ENCODE peak calls at places on chromosomes 16 and 17, in five cellular contexts. E, Z, S, Y and V are unnamed samples.

GRCh38 chr16:6932871-6933390 is 399.7 kb upstream of the RBFOX1 start:
- DNase-seq in Y (no peak), Z (no peak), S (no peak), E (no peak), V (no peak)

GRCh38 chr16:49890876-49891275 is 35.0 kb upstream of the ZNF423 start:
- DNase-seq in S (peak; percentile 72), Z (no peak), Y (no peak), E (no peak), V (no peak)

GRCh38 chr16:84449156-84450140 is 55.0 kb downstream of the MEAK7 start:
- DNase-seq in E (no peak), Y (no peak), Z (no peak), S (peak; percentile 71), V (no peak)

GRCh38 chr16:75257886-75258806 is 6.7 kb upstream of the BCAR1 start:
- DNase-seq in Y (no peak), Z (no peak), S (no peak), E (no peak), V (no peak)

GRCh38 chr16:83967838-83968482 is at the start of gene NECAB2:
- DNase-seq in Z (no peak), Y (no peak), E (peak; percentile 40), S (no peak), V (no peak)

GRCh38 chr16:31569360-31569717 is 41.6 kb downstream of the AHSP start:
- DNase-seq in E (no peak), S (no peak), Y (no peak), Z (no peak), V (no peak)

GRCh38 chr17:75573994-75574393 is 13.6 kb upstream of the MYO15B start:
- DNase-seq in S (no peak), E (no peak), Y (no peak), Z (no peak), V (no peak)

GRCh38 chr16:59878479-59878878 is 1144.4 kb upstream of the GOT2 start:
- DNase-seq in S (no peak), Y (no peak), Z (no peak), E (no peak), V (no peak)

GRCh38 chr16:3458278-3458851 is 14.9 kb downstream of the NAA60 start:
- DNase-seq in E (no peak), Z (peak; percentile 64), Y (no peak), S (peak; percentile 26), V (no peak)

GRCh38 chr17:1759529-1759928 is 2.3 kb upstream of the SERPINF1 start:
- DNase-seq in Y (no peak), Z (no peak), S (no peak), E (no peak), V (no peak)

GRCh38 chr16:24499193-24499814 is 40.1 kb upstream of the RBBP6 start:
- DNase-seq in S (peak; percentile 30), Z (no peak), E (no peak), Y (peak; percentile 21), V (no peak)

GRCh38 chr16:4212207-4212933 is 29.5 kb downstream of the SRL start:
- DNase-seq in E (peak; percentile 83), S (no peak), Z (peak; percentile 90), Y (no peak), V (no peak)

GRCh38 chr17:36498155-36498554 is 11.7 kb downstream of the ZNHIT3 start:
- DNase-seq in Y (no peak), Z (no peak), S (no peak), E (no peak), V (no peak)

GRCh38 chr16:14106457-14106856 is 35.3 kb downstream of the MRTFB start:
- DNase-seq in E (no peak), Y (peak; percentile 90), Z (no peak), S (no peak), V (no peak)

GRCh38 chr16:83458612-83459011 is 349.2 kb upstream of the HSBP1 start:
- DNase-seq in Y (no peak), S (no peak), E (no peak), Z (no peak), V (peak; percentile 67)

GRCh38 chr16:3957344-3957980 is 76.9 kb upstream of the CREBBP start:
- DNase-seq in Z (no peak), Y (no peak), S (no peak), E (no peak), V (no peak)

GRCh38 chr17:19348806-19349205 is 13.7 kb downstream of the B9D1 start:
- DNase-seq in E (no peak), Y (no peak), Z (no peak), S (no peak), V (no peak)

GRCh38 chr17:75345514-75346167 is 56.4 kb upstream of the SLC25A19 start:
- DNase-seq in E (no peak), Y (no peak), Z (no peak), S (peak; percentile 37), V (no peak)

GRCh38 chr17:28956112-28956511 is 4.8 kb upstream of the PHF12 start:
- DNase-seq in Y (no peak), S (no peak), E (no peak), Z (no peak), V (no peak)

DNA sequence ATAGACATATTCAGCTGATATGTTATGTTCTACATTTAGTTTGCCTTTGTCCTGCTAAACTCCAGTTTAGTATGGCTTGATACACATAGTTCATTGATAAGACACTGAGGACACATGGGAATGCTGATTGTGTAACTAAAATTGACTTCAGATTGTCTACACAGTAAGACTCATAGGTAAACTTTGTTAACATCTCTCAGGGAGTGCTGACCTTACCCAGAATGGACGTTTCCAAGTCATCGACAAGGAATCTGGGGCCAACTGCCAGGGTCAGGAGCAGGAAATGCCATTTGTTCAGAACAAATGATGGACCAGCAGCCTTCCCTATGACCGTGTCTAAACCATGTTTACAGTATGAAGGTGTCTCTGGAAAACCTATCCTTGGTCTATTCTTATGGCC is 58.7 kb downstream of the DYNLRB2 start:
- DNase-seq in S (no peak), Z (no peak), Y (no peak), E (no peak), V (no peak)
- TF ChIP-seq CTCF in S (no peak), Z (no peak), Y (no peak), E (no peak), V (no peak)

DNA sequence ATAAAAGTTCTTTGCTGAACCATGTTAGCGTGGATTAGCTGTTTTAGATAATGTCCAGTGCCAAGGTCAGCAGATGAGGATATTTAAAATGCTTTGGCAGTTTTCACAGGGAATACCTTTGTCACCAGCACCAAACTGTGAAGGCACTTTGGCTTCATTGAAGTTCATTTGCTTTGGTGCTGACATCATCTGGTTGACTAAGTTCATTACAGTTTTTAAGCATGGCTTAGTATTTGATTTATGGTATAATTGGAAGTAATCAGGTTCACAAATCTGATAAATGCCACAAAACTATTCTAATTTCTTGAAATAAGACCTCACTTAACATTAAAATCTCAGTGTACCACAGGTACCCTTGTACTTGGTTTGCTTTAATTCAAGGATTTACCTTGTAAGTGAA is 4.3 kb downstream of the GID4 start:
- DNase-seq in E (no peak), S (no peak), Z (no peak), Y (no peak), V (no peak)
- H3K4me3 ChIP-seq in E (no peak overlapping the region), S (no peak overlapping the region), Z (no peak overlapping the region), Y (no peak overlapping the region), V (no peak overlapping the region)

GRCh38 chr16:25690563-25691143 is 1.1 kb upstream of the HS3ST4 start:
- DNase-seq in Y (no peak), Z (no peak), E (no peak), S (no peak), V (no peak)
- TF ChIP-seq CTCF in Y (no peak), Z (no peak), E (no peak), S (no peak), V (no peak)

GRCh38 chr16:87824016-87824990 is 45.0 kb downstream of the SLC7A5 start:
- DNase-seq in Z (no peak), S (no peak), Y (no peak), E (no peak), V (no peak)

GRCh38 chr16:87823146-87823929 is 46.0 kb downstream of the SLC7A5 start:
- DNase-seq in Z (no peak), Y (no peak), S (no peak), E (no peak), V (no peak)

GRCh38 chr16:87821346-87822001 is 47.8 kb downstream of the SLC7A5 start:
- DNase-seq in Y (no peak), S (no peak), Z (no peak), E (no peak), V (no peak)

GRCh38 chr16:87822002-87822390 is 47.3 kb downstream of the SLC7A5 start:
- DNase-seq in S (no peak), Y (no peak), E (no peak), Z (no peak), V (no peak)

DNA sequence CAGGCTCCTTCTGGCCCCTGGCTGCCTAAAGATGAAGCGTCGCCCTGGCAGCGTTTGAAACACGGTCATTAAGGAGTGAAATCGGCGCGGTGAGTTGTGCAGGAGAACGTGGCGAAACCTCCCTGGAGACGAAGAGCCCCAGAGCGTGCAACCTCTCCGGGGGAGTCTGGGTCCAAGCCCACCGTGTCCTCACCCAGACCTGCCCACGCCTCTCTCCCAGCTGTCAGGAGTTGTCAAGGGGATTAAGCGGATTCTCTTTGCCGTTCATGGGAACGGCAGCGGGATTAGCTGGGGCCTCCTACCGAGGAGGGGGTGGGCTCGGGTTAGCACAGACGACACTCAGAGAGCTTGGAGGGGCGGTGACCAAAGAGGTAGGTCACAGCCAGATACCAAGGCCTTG is 46.7 kb downstream of the SLC7A5 start:
- DNase-seq in S (no peak), Y (no peak), E (no peak), Z (no peak), V (no peak)
- H3K4me3 ChIP-seq in S (no peak overlapping the region), Y (no peak overlapping the region), E (no peak overlapping the region), Z (no peak overlapping the region), V (no peak overlapping the region)

GRCh38 chr17:50568659-50569058 is 8.1 kb downstream of the CACNA1G start:
- DNase-seq in Z (no peak), Y (no peak), E (no peak), S (no peak), V (no peak)

GRCh38 chr17:50563095-50563511 is 2.6 kb downstream of the CACNA1G start:
- DNase-seq in E (no peak), S (no peak), Z (no peak), Y (no peak), V (no peak)

GRCh38 chr17:50564916-50565315 is 4.4 kb downstream of the CACNA1G start:
- DNase-seq in Z (peak; percentile 94), S (peak; percentile 48), E (peak; percentile 61), Y (no peak), V (peak; percentile 62)

GRCh38 chr17:50562266-50563094 is 2.0 kb downstream of the CACNA1G start:
- DNase-seq in E (no peak), S (no peak), Y (no peak), Z (no peak), V (no peak)

GRCh38 chr17:50565559-50566350 is 5.2 kb downstream of the CACNA1G start:
- DNase-seq in Z (no peak), E (no peak), Y (no peak), S (no peak), V (no peak)
- TF ChIP-seq CTCF in Z (no peak), E (no peak), Y (no peak), S (no peak), V (no peak)

DNA sequence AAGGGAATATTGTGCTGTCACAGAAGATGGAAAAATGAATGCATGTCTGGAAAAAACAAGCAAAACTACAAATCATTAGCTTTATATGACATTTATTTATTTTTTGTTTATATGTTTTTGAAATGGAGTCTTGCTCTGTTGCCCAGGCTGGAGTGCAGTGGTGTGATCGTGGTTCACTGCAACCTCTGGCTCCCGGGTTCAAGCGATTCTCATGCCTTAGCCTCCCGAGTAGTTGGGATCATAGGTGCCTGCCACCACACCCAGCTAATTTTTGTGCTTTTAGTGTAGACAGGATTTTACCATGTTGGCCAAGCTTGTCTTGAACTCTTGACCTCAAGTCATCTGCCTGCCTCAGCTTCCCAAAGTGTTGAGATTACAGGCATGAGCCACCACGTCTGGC is 8.5 kb downstream of the NDE1 start:
- DNase-seq in E (no peak), Z (no peak), Y (no peak), S (no peak), V (no peak)
- H3K4me3 ChIP-seq in E (no peak overlapping the region), Z (no peak overlapping the region), Y (no peak overlapping the region), S (no peak overlapping the region), V (no peak overlapping the region)